ENCODE peak calls at places on chromosomes 4 and X, in six cellular contexts. L is T-helper 9 cell; P is hypothalamus; D is G401; B is activated B cell treated with CpG ODN at 0.5 μM for 24 hours; R is activated T-helper 9 cell treated with anti-CD3 and anti-CD28 coated beads, Interleukin-2, amount 50 U/mL, for 16 hours. V is an unnamed sample.

GRCh38 chr4:140426610-140427103 is 791 bp downstream of the CLGN start:
- DNase-seq in B (no peak), P (no peak), L (no peak), R (no peak), D (peak; percentile 48), V (no peak)

GRCh38 chr4:52618795-52619590 is 40.1 kb downstream of the USP46 start:
- DNase-seq in D (no peak), R (no peak), P (no peak), B (no peak), L (no peak), V (no peak)

GRCh38 chr4:72997409-72997808 is 72.1 kb downstream of the COX18 start:
- DNase-seq in B (no peak), L (no peak), D (peak; percentile 5), R (no peak), P (no peak), V (peak; percentile 7)

GRCh38 chr4:8648296-8648695 is 55.7 kb downstream of the CPZ start:
- DNase-seq in L (no peak), P (no peak), D (no peak), R (no peak), B (no peak), V (no peak)

GRCh38 chr4:108359936-108360681 is 191.4 kb upstream of the LEF1 start:
- DNase-seq in B (no peak), P (no peak), D (no peak), R (no peak), L (no peak), V (no peak)

GRCh38 chr4:151218343-151218742 is 58.6 kb upstream of the PRSS48 start:
- DNase-seq in D (no peak), P (no peak), B (no peak), R (no peak), L (no peak), V (no peak)

GRCh38 chrX:24117288-24117687 is 32.2 kb upstream of the ZFX start:
- DNase-seq in L (no peak), R (no peak), P (peak; percentile 1), D (peak; percentile 89), B (no peak), V (peak; percentile 60)

GRCh38 chrX:87663421-87663820 is 145.8 kb downstream of the KLHL4 start:
- DNase-seq in D (no peak), P (no peak), B (no peak), L (no peak), R (no peak), V (no peak)

GRCh38 chr4:168854216-168854921 is 155.7 kb downstream of the CBR4 start:
- DNase-seq in B (no peak), D (no peak), L (no peak), P (no peak), R (no peak), V (no peak)

GRCh38 chr4:85798011-85798770 is 323.2 kb downstream of the ARHGAP24 start:
- DNase-seq in D (no peak), P (no peak), L (no peak), B (no peak), R (no peak), V (no peak)

GRCh38 chr4:40247350-40247749 is 50.5 kb downstream of the RHOH start:
- DNase-seq in D (no peak), P (no peak), B (no peak), R (no peak), L (peak; percentile 44), V (no peak)

GRCh38 chr4:41658106-41658505 is 90.4 kb downstream of the PHOX2B start:
- DNase-seq in L (no peak), P (no peak), B (no peak), R (no peak), D (no peak), V (no peak)

GRCh38 chr4:35934370-35934981 is 309.8 kb downstream of the ARAP2 start:
- DNase-seq in L (no peak), P (no peak), R (no peak), B (no peak), D (peak; percentile 26), V (peak; percentile 28)

GRCh38 chr4:148445071-148445902 is 3.1 kb upstream of the NR3C2 start:
- DNase-seq in B (peak; percentile 78), D (peak; percentile 62), P (peak; percentile 45), L (peak; percentile 76), R (peak; percentile 64), V (no peak)

GRCh38 chrX:25344191-25344936 is 328.6 kb upstream of the ARX start:
- DNase-seq in D (peak; percentile 72), P (no peak), R (no peak), B (no peak), L (no peak), V (no peak)

GRCh38 chr4:114921790-114922581 is 191.4 kb downstream of the NDST4 start:
- DNase-seq in R (no peak), L (no peak), B (no peak), P (no peak), D (no peak), V (no peak)

GRCh38 chrX:23637187-23637586 is 30.1 kb upstream of the PRDX4 start:
- DNase-seq in D (no peak), P (no peak), B (no peak), R (peak; percentile 24), L (no peak), V (no peak)

GRCh38 chr4:27360651-27361347 is 500.2 kb downstream of the STIM2 start:
- DNase-seq in L (no peak), B (no peak), D (no peak), R (no peak), P (no peak), V (peak; percentile 42)

GRCh38 chr4:184897807-184898388 is 72.1 kb upstream of the ACSL1 start:
- DNase-seq in R (no peak), L (no peak), D (no peak), P (no peak), B (no peak), V (no peak)

GRCh38 chr4:29770627-29771026 is 949.5 kb upstream of the PCDH7 start:
- DNase-seq in D (no peak), P (no peak), R (no peak), B (no peak), L (no peak), V (no peak)

GRCh38 chr4:92091335-92091734 is 212.4 kb upstream of the GRID2 start:
- DNase-seq in B (no peak), D (no peak), L (no peak), P (no peak), R (no peak), V (no peak)

GRCh38 chrX:138006176-138006575 is 440.2 kb downstream of the ZIC3 start:
- DNase-seq in R (no peak), D (no peak), P (no peak), B (no peak), L (no peak), V (no peak)

GRCh38 chr4:182809417-182810102 is 107.6 kb downstream of the DCTD start:
- DNase-seq in D (no peak), R (no peak), B (no peak), P (no peak), L (no peak), V (no peak)

GRCh38 chrX:130874751-130875150 is 28.3 kb downstream of the ENOX2 start:
- DNase-seq in B (no peak), L (no peak), R (no peak), D (no peak), P (no peak), V (peak; percentile 20)

GRCh38 chr4:163344147-163345050 is 707 bp downstream of the NPY5R start:
- DNase-seq in P (no peak), B (no peak), L (no peak), R (no peak), D (no peak), V (no peak)

GRCh38 chrX:116281106-116281505 is 110.6 kb downstream of the AGTR2 start:
- DNase-seq in R (no peak), P (no peak), B (no peak), L (no peak), D (no peak), V (no peak)

GRCh38 chr4:7802093-7802726 is 137.5 kb downstream of the AFAP1 start:
- DNase-seq in D (peak; percentile 84), R (peak; percentile 64), B (no peak), P (peak; percentile 67), L (peak; percentile 60), V (peak; percentile 80)

GRCh38 chrX:47311857-47312774 is 58.3 kb upstream of the ZNF157 start:
- DNase-seq in D (peak; percentile 52), P (no peak), L (peak; percentile 24), B (no peak), R (peak; percentile 9), V (peak; percentile 21)

GRCh38 chrX:63349307-63349706 is 1.8 kb downstream of the SPIN4 start:
- DNase-seq in L (no peak), P (no peak), R (no peak), D (peak; percentile 6), B (no peak), V (no peak)

GRCh38 chr4:8274772-8275241 is 5.3 kb downstream of the HTRA3 start:
- DNase-seq in P (peak; percentile 65), R (no peak), L (no peak), B (no peak), D (peak; percentile 8), V (peak; percentile 92)

GRCh38 chr4:5033266-5033945 is 14.1 kb upstream of the CYTL1 start:
- DNase-seq in R (no peak), L (no peak), D (no peak), P (no peak), B (no peak), V (no peak)

GRCh38 chrX:135596495-135596894 is 76.0 kb downstream of the INTS6L start:
- DNase-seq in D (peak; percentile 23), R (peak; percentile 15), L (peak; percentile 35), P (no peak), B (no peak), V (peak; percentile 4)

GRCh38 chr4:139419388-139419914 is 34.5 kb upstream of the RAB33B start:
- DNase-seq in D (peak; percentile 14), R (no peak), P (no peak), L (no peak), B (no peak), V (peak; percentile 24)

GRCh38 chrX:139049455-139049854 is 337.9 kb upstream of the FGF13 start:
- DNase-seq in D (no peak), P (no peak), B (no peak), R (no peak), L (no peak), V (no peak)

GRCh38 chr4:106264331-106264728 is 51.7 kb downstream of the TBCK start:
- DNase-seq in D (no peak), P (no peak), R (no peak), L (no peak), B (no peak), V (no peak)

GRCh38 chrX:18426004-18426320 is 554 bp downstream of the CDKL5 start:
- DNase-seq in P (no peak), L (no peak), R (no peak), B (no peak), D (no peak), V (no peak)

GRCh38 chr4:41517747-41518146 is 20.2 kb upstream of the LIMCH1 start:
- DNase-seq in R (no peak), B (no peak), D (no peak), L (no peak), P (no peak), V (no peak)

V was measured in HFFc6.